ENCODE peak calls at places on chromosomes 4 and X, in six cellular contexts. W is RWPE1, H is NCI-H1105, Z is heart right ventricle, X is Kasumi-1, D is AG04450. M is an unnamed sample.

GRCh38 chr4:183354213-183354612 is 32.0 kb upstream of the CLDN24 start:
- DNase-seq in W (peak; percentile 41), H (no peak), Z (no peak), X (no peak), D (no peak), M (peak; percentile 46)

GRCh38 chrX:46571423-46572294 is 1.9 kb upstream of the CHST7 start:
- DNase-seq in W (no peak), H (no peak), Z (no peak), X (no peak), D (no peak), M (no peak)

GRCh38 chrX:134512566-134512965 is 52.6 kb downstream of the HPRT1 start:
- DNase-seq in W (peak; percentile 91), H (no peak), Z (no peak), X (no peak), D (peak; percentile 61), M (no peak)

GRCh38 chr4:71095141-71095939 is 101.9 kb downstream of the DCK start:
- DNase-seq in W (no peak), H (no peak), Z (no peak), X (no peak), D (no peak), M (no peak)

GRCh38 chrX:68504237-68504636 is 5.4 kb downstream of the YIPF6 start:
- DNase-seq in W (peak; percentile 58), H (no peak), Z (no peak), X (no peak), D (peak; percentile 39), M (no peak)

GRCh38 chr4:158179465-158179864 is 6.6 kb upstream of the GASK1B start:
- DNase-seq in W (no peak), H (no peak), Z (no peak), X (no peak), D (no peak), M (no peak)

GRCh38 chr4:101346562-101347266 is 612 bp downstream of the PPP3CA start:
- DNase-seq in W (peak; percentile 52), H (peak; percentile 57), Z (peak; percentile 44), X (peak; percentile 44), D (no peak), M (peak; percentile 35)

GRCh38 chr4:174521800-174522182 is 497 bp downstream of the HPGD start:
- DNase-seq in W (no peak), H (no peak), Z (peak; percentile 3), X (no peak), D (no peak), M (no peak)

GRCh38 chrX:49230500-49231232 is 2.5 kb downstream of the CACNA1F start:
- DNase-seq in W (peak; percentile 42), H (no peak), Z (peak; percentile 46), X (no peak), D (no peak), M (no peak)

GRCh38 chrX:18354369-18355329 is at the start of gene SCML2:
- DNase-seq in W (no peak), H (peak; percentile 22), Z (peak; percentile 17), X (peak; percentile 18), D (no peak), M (peak; percentile 35)

GRCh38 chr4:139825523-139826014 is 159.9 kb downstream of the MGST2 start:
- DNase-seq in W (no peak), H (no peak), Z (no peak), X (no peak), D (no peak), M (peak; percentile 80)

M was measured in SK-N-DZ.